ENCODE peak calls at places on chromosomes 13 and 19, in seven cellular contexts. R, Y, E, K, B, O and F are unnamed samples.

GRCh38 chr19:47253467-47253881 is 2.9 kb upstream of the CCDC9 start:
- DNase-seq in R (no peak), Y (no peak), E (no peak), K (peak; percentile 83), B (peak; percentile 27), O (no peak), F (peak; percentile 91)

GRCh38 chr13:24668511-24668910 is 11.7 kb upstream of the ATP12A start:
- DNase-seq in R (no peak), Y (no peak), E (no peak), K (no peak), B (no peak), O (no peak), F (no peak)

GRCh38 chr19:23999821-24000610 is 85.3 kb downstream of the ZNF726 start:
- DNase-seq in R (no peak), Y (no peak), E (no peak), K (no peak), B (no peak), O (no peak), F (no peak)

GRCh38 chr19:35117791-35118190 is 2.2 kb downstream of the FXYD3 start:
- DNase-seq in R (no peak), Y (no peak), E (no peak), K (no peak), B (no peak), O (no peak), F (no peak)

GRCh38 chr19:5339950-5340636 is 519 bp downstream of the PTPRS start:
- DNase-seq in R (peak; percentile 87), Y (peak; percentile 61), E (peak; percentile 88), K (peak; percentile 30), B (peak; percentile 51), O (no peak), F (peak; percentile 56)

GRCh38 chr19:30437869-30438268 is 65.7 kb downstream of the ZNF536 start:
- DNase-seq in R (no peak), Y (peak; percentile 40), E (peak; percentile 34), K (no peak), B (no peak), O (no peak), F (no peak)

GRCh38 chr19:495440-496332 is 600 bp upstream of the MADCAM1 start:
- DNase-seq in R (peak; percentile 84), Y (peak; percentile 78), E (peak; percentile 62), K (peak; percentile 46), B (peak; percentile 43), O (no peak), F (peak; percentile 61)

GRCh38 chr19:31312004-31312403 is 37.2 kb downstream of the TSHZ3 start:
- DNase-seq in R (no peak), Y (no peak), E (no peak), K (peak; percentile 10), B (peak; percentile 38), O (no peak), F (peak; percentile 87)

GRCh38 chr19:5751709-5752108 is 31.3 kb downstream of the CATSPERD start:
- DNase-seq in R (no peak), Y (no peak), E (no peak), K (no peak), B (no peak), O (no peak), F (no peak)

GRCh38 chr19:15025237-15025636 is 24.0 kb upstream of the CASP14 start:
- DNase-seq in R (peak; percentile 33), Y (peak; percentile 63), E (no peak), K (peak; percentile 53), B (no peak), O (no peak), F (no peak)

GRCh38 chr19:18763674-18764590 is 27.2 kb downstream of the COMP start:
- DNase-seq in R (peak; percentile 88), Y (no peak), E (no peak), K (peak; percentile 82), B (no peak), O (no peak), F (peak; percentile 98)

GRCh38 chr13:76939215-76939614 is 9.1 kb upstream of the ACOD1 start:
- DNase-seq in R (no peak), Y (no peak), E (no peak), K (peak; percentile 13), B (no peak), O (no peak), F (peak; percentile 73)

GRCh38 chr13:47146136-47146535 is 249.3 kb upstream of the HTR2A start:
- DNase-seq in R (no peak), Y (no peak), E (no peak), K (peak; percentile 58), B (no peak), O (no peak), F (peak; percentile 26)

GRCh38 chr19:43751466-43752220 is 3.1 kb downstream of the SMG9 start:
- DNase-seq in R (no peak), Y (no peak), E (no peak), K (peak; percentile 34), B (no peak), O (no peak), F (peak; percentile 77)

GRCh38 chr13:45575146-45575829 is 40.3 kb downstream of the ERICH6B start:
- DNase-seq in R (no peak), Y (no peak), E (no peak), K (peak; percentile 54), B (no peak), O (no peak), F (peak; percentile 13)

GRCh38 chr19:7504684-7505083 is 11.2 kb upstream of the ZNF358 start:
- DNase-seq in R (no peak), Y (no peak), E (no peak), K (no peak), B (no peak), O (no peak), F (no peak)

GRCh38 chr19:7507884-7508283 is 8.0 kb upstream of the ZNF358 start:
- DNase-seq in R (peak; percentile 73), Y (peak; percentile 98), E (peak; percentile 73), K (peak; percentile 97), B (peak; percentile 80), O (peak; percentile 31), F (peak; percentile 93)

GRCh38 chr19:7506385-7507328 is 9.2 kb upstream of the ZNF358 start:
- DNase-seq in R (peak; percentile 81), Y (peak; percentile 100), E (peak; percentile 91), K (peak; percentile 99), B (peak; percentile 64), O (peak; percentile 82), F (peak; percentile 73)

GRCh38 chr19:7505288-7505681 is 10.6 kb upstream of the ZNF358 start:
- DNase-seq in R (no peak), Y (peak; percentile 56), E (no peak), K (peak; percentile 46), B (no peak), O (peak; percentile 39), F (no peak)

GRCh38 chr19:7505682-7506384 is 10.1 kb upstream of the ZNF358 start:
- DNase-seq in R (peak; percentile 95), Y (peak; percentile 80), E (peak; percentile 63), K (no peak), B (peak; percentile 48), O (peak; percentile 47), F (peak; percentile 56)
- TF ChIP-seq EZH2phosphoT487 in R (no peak), Y (no peak), E (no peak), K (no peak), B (no peak), O (no peak), F (no peak)

GRCh38 chr13:100208596-100208995 is 119.7 kb downstream of the PCCA start:
- DNase-seq in R (no peak), Y (no peak), E (no peak), K (peak; percentile 47), B (no peak), O (no peak), F (peak; percentile 8)

GRCh38 chr13:100208002-100208401 is 119.1 kb downstream of the PCCA start:
- DNase-seq in R (no peak), Y (no peak), E (no peak), K (no peak), B (no peak), O (no peak), F (no peak)

GRCh38 chr13:100212904-100213538 is 124.1 kb downstream of the PCCA start:
- DNase-seq in R (no peak), Y (no peak), E (no peak), K (no peak), B (no peak), O (no peak), F (no peak)

GRCh38 chr13:100210966-100211710 is 122.2 kb downstream of the PCCA start:
- DNase-seq in R (no peak), Y (no peak), E (no peak), K (no peak), B (no peak), O (no peak), F (peak; percentile 35)

DNA sequence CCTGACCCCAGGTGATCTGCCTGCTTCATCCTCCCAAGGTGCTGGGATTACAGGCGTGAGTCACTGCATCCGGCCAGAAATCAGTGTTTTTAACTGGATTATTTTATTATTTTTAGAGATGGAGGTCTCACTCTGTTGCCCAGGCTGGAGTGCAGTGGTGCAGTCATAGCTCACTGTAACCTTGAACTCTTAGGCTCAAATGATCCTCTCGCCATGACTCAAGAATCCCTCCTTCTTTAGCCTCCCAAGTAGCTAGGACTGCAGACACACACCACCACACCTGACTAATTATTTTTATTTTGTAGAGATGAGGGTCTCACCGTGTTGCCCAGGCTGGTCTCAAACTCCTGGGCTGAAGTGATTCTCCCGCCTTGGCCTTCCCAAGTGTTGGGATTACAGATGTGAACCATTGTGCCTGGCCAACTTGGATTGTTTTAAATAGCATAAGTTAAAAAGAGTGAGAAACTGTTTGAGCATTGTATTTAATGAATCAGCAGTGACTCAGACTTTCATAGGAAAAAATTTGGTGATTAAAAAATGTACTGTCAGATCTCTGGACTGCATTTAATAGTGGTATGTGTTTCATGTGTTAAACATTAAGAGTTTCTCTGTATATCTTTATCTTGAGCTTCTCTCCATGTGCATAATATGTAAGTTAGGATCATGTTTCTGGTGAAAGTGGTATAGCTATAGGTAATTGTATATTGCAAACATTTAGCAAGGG is 121.1 kb downstream of the PCCA start:
- DNase-seq in R (no peak), Y (no peak), E (no peak), K (peak; percentile 67), B (no peak), O (no peak), F (peak; percentile 88)
- H3K4me2 ChIP-seq in R (no peak overlapping the region), Y (no peak overlapping the region), E (no peak overlapping the region), K (no peak overlapping the region), B (no peak overlapping the region), O (no peak overlapping the region), F (peak overlapping the region; percentile 29)

GRCh38 chr13:99260216-99260615 is 2.0 kb upstream of the GPR18 start:
- DNase-seq in R (no peak), Y (no peak), E (no peak), K (no peak), B (no peak), O (no peak), F (peak; percentile 26)
- H3K27ac ChIP-seq in R (no peak overlapping the region), Y (no peak overlapping the region), E (no peak overlapping the region), K (no peak overlapping the region), B (no peak overlapping the region), O (no peak overlapping the region), F (no peak overlapping the region)

GRCh38 chr19:41699968-41700323 is 8.5 kb upstream of the CEACAM5 start:
- DNase-seq in R (no peak), Y (no peak), E (no peak), K (no peak), B (no peak), O (no peak), F (no peak)

GRCh38 chr19:41703602-41704293 is 4.7 kb upstream of the CEACAM5 start:
- DNase-seq in R (no peak), Y (no peak), E (no peak), K (no peak), B (no peak), O (no peak), F (no peak)

GRCh38 chr19:41701401-41702075 is 6.9 kb upstream of the CEACAM5 start:
- DNase-seq in R (no peak), Y (peak; percentile 87), E (no peak), K (no peak), B (no peak), O (no peak), F (peak; percentile 5)

GRCh38 chr19:41700381-41701195 is 7.8 kb upstream of the CEACAM5 start:
- DNase-seq in R (no peak), Y (no peak), E (no peak), K (no peak), B (no peak), O (no peak), F (no peak)

GRCh38 chr19:41702208-41702651 is 6.2 kb upstream of the CEACAM5 start:
- DNase-seq in R (no peak), Y (no peak), E (no peak), K (peak; percentile 51), B (no peak), O (no peak), F (peak; percentile 47)
- TF ChIP-seq EZH2phosphoT487 in R (no peak), Y (no peak), E (no peak), K (no peak), B (no peak), O (no peak), F (no peak)